ENCODE peak calls at places on chromosomes 5 and 9, in five cellular contexts. J is AG09309; Y is NCI-H2171 treated with DMSO at 0.1 percent for 48 hours; W is stimulated activated CD8-positive, alpha-beta memory T cell treated with anti-CD3 and anti-CD28 coated beads, Interleukin-4, amount 100 ng/mL, for 1 hour; O is AG04450. V is an unnamed sample.

GRCh38 chr9:91180240-91180929 is 181.3 kb downstream of the AUH start:
- DNase-seq in J (no peak), Y (no peak), W (no peak), O (no peak), V (no peak)

GRCh38 chr9:129486496-129487306 is 134.2 kb downstream of the C9orf50 start:
- DNase-seq in J (no peak), Y (no peak), W (no peak), O (no peak), V (no peak)

GRCh38 chr9:116471093-116471906 is 215.8 kb upstream of the TRIM32 start:
- DNase-seq in J (no peak), Y (no peak), W (no peak), O (no peak), V (no peak)

GRCh38 chr9:137366445-137366810 is 56.5 kb downstream of the EXD3 start:
- DNase-seq in J (no peak), Y (no peak), W (no peak), O (no peak), V (no peak)

GRCh38 chr9:114117996-114118830 is 19.1 kb upstream of the KIF12 start:
- DNase-seq in J (no peak), Y (no peak), W (no peak), O (no peak), V (no peak)

GRCh38 chr9:88528356-88528755 is 6.6 kb upstream of the NXNL2 start:
- DNase-seq in J (no peak), Y (no peak), W (no peak), O (no peak), V (no peak)

GRCh38 chr5:17190799-17191391 is 26.5 kb upstream of the BASP1 start:
- DNase-seq in J (no peak), Y (no peak), W (no peak), O (no peak), V (peak; percentile 52)

GRCh38 chr5:402615-403359 is 40.2 kb upstream of the EXOC3 start:
- DNase-seq in J (no peak), Y (no peak), W (no peak), O (no peak), V (no peak)

GRCh38 chr5:153520952-153521351 is 30.5 kb downstream of the GRIA1 start:
- DNase-seq in J (no peak), Y (no peak), W (no peak), O (no peak), V (no peak)

GRCh38 chr5:75678155-75678554 is 39.1 kb downstream of the POC5 start:
- DNase-seq in J (no peak), Y (no peak), W (no peak), O (no peak), V (no peak)

GRCh38 chr5:119368238-119368630 is 12.4 kb downstream of the TNFAIP8 start:
- DNase-seq in J (no peak), Y (no peak), W (peak; percentile 22), O (no peak), V (no peak)

GRCh38 chr9:86099695-86100364 is 472 bp upstream of the GOLM1 start:
- DNase-seq in J (no peak), Y (no peak), W (no peak), O (no peak), V (peak; percentile 61)

GRCh38 chr5:38367410-38367809 is 109.1 kb downstream of the EGFLAM start:
- DNase-seq in J (no peak), Y (no peak), W (no peak), O (no peak), V (no peak)

GRCh38 chr5:149485655-149486615 is 65.3 kb downstream of the CSNK1A1 start:
- DNase-seq in J (peak; percentile 99), Y (peak; percentile 84), W (no peak), O (peak; percentile 98), V (peak; percentile 93)

GRCh38 chr5:157389103-157389502 is 70.9 kb upstream of the NIPAL4 start:
- DNase-seq in J (no peak), Y (no peak), W (no peak), O (no peak), V (no peak)

GRCh38 chr5:103034662-103035392 is 85.1 kb downstream of the GIN1 start:
- DNase-seq in J (no peak), Y (no peak), W (no peak), O (no peak), V (no peak)

GRCh38 chr9:25716220-25716872 is 38.1 kb upstream of the TUSC1 start:
- DNase-seq in J (peak; percentile 75), Y (peak; percentile 0), W (no peak), O (peak; percentile 49), V (peak; percentile 61)

GRCh38 chr9:122346478-122347347 is 24.1 kb upstream of the PTGS1 start:
- DNase-seq in J (no peak), Y (no peak), W (no peak), O (no peak), V (no peak)

GRCh38 chr9:130994546-130995398 is 14.2 kb upstream of the LAMC3 start:
- DNase-seq in J (no peak), Y (no peak), W (no peak), O (no peak), V (no peak)

GRCh38 chr5:143153332-143154119 is 250.0 kb downstream of the NR3C1 start:
- DNase-seq in J (peak; percentile 62), Y (no peak), W (no peak), O (peak; percentile 81), V (peak; percentile 26)

GRCh38 chr9:93900436-93900819 is 54.7 kb downstream of the BARX1 start:
- DNase-seq in J (no peak), Y (no peak), W (no peak), O (no peak), V (no peak)

GRCh38 chr9:134369416-134370212 is 43.4 kb downstream of the RXRA start:
- DNase-seq in J (no peak), Y (peak; percentile 22), W (no peak), O (no peak), V (no peak)